ENCODE peak calls at places on chromosome 7, in nine cellular contexts. Z, R, C, K, E, G, B, P and J are unnamed samples.

GRCh38 chr7:29920491-29920890 is 69.1 kb downstream of the SCRN1 start:
- DNase-seq in Z (no peak), P (no peak), G (no peak), B (no peak), R (no peak), K (no peak), E (no peak), C (no peak), J (no peak)

GRCh38 chr7:102251531-102252372 is 34.9 kb upstream of the SH2B2 start:
- DNase-seq in C (no peak), Z (no peak), G (no peak), P (no peak), E (no peak), K (no peak), B (no peak), R (no peak), J (peak)

GRCh38 chr7:40673285-40673684 is 538.5 kb downstream of the SUGCT start:
- DNase-seq in C (no peak), Z (peak), E (no peak), K (peak), P (no peak), B (peak), R (no peak), G (no peak), J (no peak)

GRCh38 chr7:150361807-150362621 is 6.6 kb upstream of the REPIN1 start:
- DNase-seq in R (no peak), E (no peak), P (no peak), G (no peak), K (no peak), B (no peak), Z (no peak), C (no peak), J (no peak)

GRCh38 chr7:123210986-123211385 is 11.2 kb upstream of the SLC13A1 start:
- DNase-seq in R (no peak), G (no peak), E (no peak), C (no peak), Z (no peak), K (no peak), P (no peak), B (no peak), J (no peak)

GRCh38 chr7:140902305-140902953 is 22.3 kb downstream of the BRAF start:
- DNase-seq in R (no peak), E (no peak), G (no peak), Z (no peak), B (no peak), K (no peak), C (no peak), P (no peak), J (no peak)

GRCh38 chr7:5827755-5828154 is 46.3 kb upstream of the RNF216 start:
- DNase-seq in R (no peak), P (no peak), K (peak), E (no peak), C (no peak), Z (no peak), B (no peak), G (no peak), J (peak)

GRCh38 chr7:40097728-40098127 is 36.7 kb downstream of the MPLKIP start:
- DNase-seq in B (no peak), C (no peak), G (no peak), K (no peak), R (no peak), P (no peak), E (no peak), Z (no peak), J (no peak)

GRCh38 chr7:144780071-144780608 is 55.7 kb downstream of the TPK1 start:
- DNase-seq in G (no peak), K (no peak), Z (peak), R (no peak), P (no peak), B (no peak), E (no peak), C (no peak), J (no peak)

GRCh38 chr7:26279405-26279804 is 12.3 kb upstream of the SNX10 start:
- DNase-seq in B (no peak), P (no peak), E (no peak), G (no peak), C (no peak), R (no peak), Z (no peak), K (peak), J (peak)

GRCh38 chr7:45593877-45594276 is 19.7 kb downstream of the ADCY1 start:
- DNase-seq in P (no peak), Z (no peak), G (no peak), K (no peak), B (no peak), R (no peak), E (no peak), C (no peak), J (no peak)

GRCh38 chr7:43791-44540 is 148.4 kb upstream of the FAM20C start:
- DNase-seq in E (no peak), K (no peak), P (no peak), B (no peak), R (no peak), Z (no peak), C (no peak), G (peak), J (no peak)

GRCh38 chr7:7795203-7795602 is 76.8 kb upstream of the RPA3 start:
- DNase-seq in P (no peak), E (no peak), Z (no peak), B (no peak), G (no peak), R (no peak), C (no peak), K (no peak), J (no peak)

GRCh38 chr7:49228447-49228846 is 304.1 kb downstream of the CDC14C start:
- DNase-seq in C (no peak), G (no peak), E (no peak), R (no peak), B (no peak), Z (no peak), K (no peak), P (no peak), J (no peak)

GRCh38 chr7:3399858-3400257 is 98.8 kb downstream of the SDK1 start:
- DNase-seq in P (no peak), E (no peak), G (no peak), Z (peak), C (no peak), B (no peak), K (peak), R (no peak), J (peak)

GRCh38 chr7:7702826-7703225 is 15.6 kb downstream of the RPA3 start:
- DNase-seq in E (no peak), P (no peak), B (peak), K (no peak), Z (no peak), C (no peak), G (no peak), R (peak), J (no peak)

GRCh38 chr7:164882-165660 is 27.3 kb upstream of the FAM20C start:
- DNase-seq in P (no peak), E (no peak), C (no peak), B (no peak), K (no peak), G (no peak), R (no peak), Z (no peak), J (no peak)

GRCh38 chr7:103914147-103914899 is 75.1 kb downstream of the RELN start:
- DNase-seq in C (no peak), R (no peak), E (no peak), B (no peak), K (no peak), Z (no peak), P (no peak), G (no peak), J (no peak)

GRCh38 chr7:130476287-130477001 is 15.4 kb upstream of the MEST start:
- DNase-seq in P (no peak), R (peak), C (no peak), K (no peak), Z (peak), B (no peak), E (no peak), G (no peak), J (no peak)

GRCh38 chr7:132034748-132035416 is 478.5 kb upstream of the PODXL start:
- DNase-seq in R (no peak), E (no peak), Z (no peak), B (no peak), P (no peak), C (no peak), K (no peak), G (no peak), J (no peak)

GRCh38 chr7:6564091-6564770 is 13.0 kb upstream of the GRID2IP start:
- DNase-seq in K (no peak), E (no peak), R (no peak), B (no peak), C (no peak), P (no peak), Z (no peak), G (no peak), J (no peak)

GRCh38 chr7:88933285-88933684 is 137.7 kb upstream of the TEX47 start:
- DNase-seq in Z (no peak), C (no peak), B (no peak), R (no peak), G (no peak), P (no peak), K (no peak), E (no peak), J (no peak)

GRCh38 chr7:31006864-31007263 is 43.1 kb downstream of the GHRHR start:
- DNase-seq in Z (no peak), B (no peak), C (no peak), R (no peak), K (no peak), P (no peak), E (no peak), G (no peak), J (no peak)

GRCh38 chr7:74502216-74502891 is 48.6 kb downstream of the GTF2IRD1 start:
- DNase-seq in Z (no peak), P (no peak), K (no peak), B (no peak), R (peak), G (peak), E (no peak), C (no peak), J (no peak)

GRCh38 chr7:151020231-151020630 is 4.1 kb downstream of the ATG9B start:
- DNase-seq in Z (no peak), E (no peak), K (no peak), C (no peak), B (no peak), G (no peak), R (no peak), P (no peak), J (no peak)

GRCh38 chr7:99109108-99110051 is 34.5 kb downstream of the SMURF1 start:
- DNase-seq in G (no peak), K (peak), C (no peak), R (no peak), E (no peak), Z (no peak), B (no peak), P (no peak), J (peak)

GRCh38 chr7:67631496-67631895 is 634.9 kb downstream of the TYW1 start:
- DNase-seq in Z (no peak), C (no peak), E (no peak), B (no peak), R (peak), K (no peak), P (no peak), G (no peak), J (no peak)

GRCh38 chr7:924541-925231 is 29.8 kb downstream of the ADAP1 start:
- DNase-seq in E (no peak), K (peak), Z (no peak), P (peak), B (no peak), G (peak), R (no peak), C (no peak), J (no peak)

GRCh38 chr7:66250711-66251110 is 45.6 kb downstream of the TPST1 start:
- DNase-seq in B (peak), E (no peak), C (no peak), P (no peak), Z (peak), K (peak), G (no peak), R (no peak), J (no peak)

GRCh38 chr7:150803161-150803860 is 2.7 kb downstream of the TMEM176A start:
- DNase-seq in P (no peak), Z (no peak), E (no peak), K (no peak), R (no peak), C (no peak), B (no peak), G (no peak), J (no peak)

GRCh38 chr7:83996879-83997278 is 197.7 kb downstream of the SEMA3A start:
- DNase-seq in G (no peak), K (no peak), E (no peak), Z (peak), C (no peak), P (peak), B (no peak), R (no peak), J (no peak)

GRCh38 chr7:45324683-45325237 is 167.2 kb downstream of the RAMP3 start:
- DNase-seq in R (no peak), Z (no peak), P (no peak), C (no peak), E (no peak), G (no peak), K (peak), B (no peak), J (no peak)

GRCh38 chr7:155526225-155526624 is 20.1 kb downstream of the CNPY1 start:
- DNase-seq in G (no peak), P (no peak), E (no peak), B (no peak), C (no peak), Z (no peak), K (no peak), R (no peak), J (no peak)

GRCh38 chr7:128879939-128880746 is 17.5 kb downstream of the ATP6V1F start:
- DNase-seq in P (peak), K (peak), R (peak), B (no peak), Z (peak), G (peak), C (no peak), E (no peak), J (no peak)

GRCh38 chr7:45566386-45566785 is 7.8 kb upstream of the ADCY1 start:
- DNase-seq in C (no peak), K (no peak), B (no peak), P (no peak), R (no peak), G (no peak), E (no peak), Z (peak), J (no peak)

GRCh38 chr7:22386206-22386858 is 29.4 kb upstream of the RAPGEF5 start:
- DNase-seq in Z (no peak), P (no peak), R (no peak), E (no peak), G (no peak), C (no peak), K (no peak), B (no peak), J (no peak)

GRCh38 chr7:5607958-5608656 is 173.4 kb downstream of the RNF216 start:
- DNase-seq in P (no peak), K (no peak), R (no peak), B (no peak), E (no peak), Z (peak), C (no peak), G (no peak), J (no peak)